ENCODE peak calls at places on chromosomes 6 and 20, in eight cellular contexts. S is neuronal stem cell; R is heart left ventricle; X is activated T-helper 1 cell treated with anti-CD3 and anti-CD28 coated beads, Interleukin-2, amount 50 U/mL, for 16 hours; P is SJSA1; L is T-helper 9 cell; Z is left lobe of liver; C is NCI-H510A treated with DMSO at 0.1 percent for 48 hours. K is an unnamed sample.

GRCh38 chr6:140078552-140079126 is 704.2 kb upstream of the CITED2 start:
- DNase-seq in S (no peak), R (peak), X (no peak), P (peak), L (no peak), Z (no peak), C (no peak), K (no peak)

GRCh38 chr6:45209762-45210161 is 118.4 kb upstream of the RUNX2 start:
- DNase-seq in S (no peak), R (no peak), X (no peak), P (no peak), L (no peak), Z (no peak), C (no peak), K (no peak)

GRCh38 chr20:50208085-50208491 is 17.5 kb downstream of the CEBPB start:
- DNase-seq in S (no peak), R (no peak), X (no peak), P (no peak), L (no peak), Z (no peak), C (no peak), K (no peak)

GRCh38 chr6:21101694-21102093 is 491.9 kb upstream of the SOX4 start:
- DNase-seq in S (no peak), R (no peak), X (no peak), P (no peak), L (no peak), Z (no peak), C (peak), K (no peak)

GRCh38 chr20:34042286-34042685 is 48.6 kb downstream of the RALY start:
- DNase-seq in S (no peak), R (peak), X (no peak), P (no peak), L (no peak), Z (no peak), C (peak), K (peak)

GRCh38 chr6:16759181-16759645 is 2.0 kb downstream of the ATXN1 start:
- DNase-seq in S (no peak), R (no peak), X (no peak), P (peak), L (no peak), Z (no peak), C (no peak), K (no peak)

GRCh38 chr6:169959129-169960002 is 207.9 kb downstream of the ERMARD start:
- DNase-seq in S (no peak), R (no peak), X (no peak), P (no peak), L (no peak), Z (peak), C (peak), K (peak)

GRCh38 chr6:137975058-137975940 is 108.2 kb downstream of the TNFAIP3 start:
- DNase-seq in S (no peak), R (no peak), X (no peak), P (peak), L (no peak), Z (no peak), C (no peak), K (no peak)

GRCh38 chr6:105981002-105981887 is 104.9 kb upstream of the PRDM1 start:
- DNase-seq in S (no peak), R (peak), X (peak), P (no peak), L (peak), Z (no peak), C (no peak), K (no peak)

GRCh38 chr20:52852695-52853094 is 119.5 kb upstream of the TSHZ2 start:
- DNase-seq in S (no peak), R (no peak), X (no peak), P (no peak), L (no peak), Z (peak), C (peak), K (no peak)

GRCh38 chr6:7532821-7533220 is 8.7 kb upstream of the DSP start:
- DNase-seq in S (no peak), R (no peak), X (no peak), P (no peak), L (no peak), Z (no peak), C (no peak), K (no peak)

GRCh38 chr6:134217110-134217509 is 100.8 kb downstream of the SGK1 start:
- DNase-seq in S (no peak), R (no peak), X (no peak), P (no peak), L (no peak), Z (no peak), C (no peak), K (no peak)

GRCh38 chr6:14270925-14271791 is 153.6 kb downstream of the CD83 start:
- DNase-seq in S (no peak), R (no peak), X (no peak), P (no peak), L (no peak), Z (no peak), C (no peak), K (no peak)

GRCh38 chr6:90719321-90720195 is 132.7 kb upstream of the MAP3K7 start:
- DNase-seq in S (no peak), R (no peak), X (no peak), P (no peak), L (no peak), Z (no peak), C (no peak), K (no peak)

GRCh38 chr6:34300332-34300751 is 51.5 kb upstream of the SMIM29 start:
- DNase-seq in S (no peak), R (no peak), X (no peak), P (no peak), L (no peak), Z (no peak), C (no peak), K (no peak)

GRCh38 chr6:168374541-168375071 is 55.0 kb upstream of the DACT2 start:
- DNase-seq in S (no peak), R (no peak), X (no peak), P (no peak), L (no peak), Z (no peak), C (no peak), K (no peak)

GRCh38 chr6:142746524-142746923 is 198.5 kb downstream of the HIVEP2 start:
- DNase-seq in S (peak), R (no peak), X (no peak), P (peak), L (peak), Z (no peak), C (no peak), K (peak)

GRCh38 chr6:151493495-151494234 is at the start of gene CCDC170:
- DNase-seq in S (peak), R (peak), X (no peak), P (peak), L (no peak), Z (peak), C (peak), K (no peak)

GRCh38 chr6:90311569-90311968 is 14.9 kb upstream of the BACH2 start:
- DNase-seq in S (no peak), R (no peak), X (no peak), P (no peak), L (no peak), Z (no peak), C (no peak), K (no peak)

GRCh38 chr6:125812394-125813231 is 21.9 kb downstream of the NCOA7 start:
- DNase-seq in S (no peak), R (no peak), X (no peak), P (peak), L (no peak), Z (no peak), C (no peak), K (no peak)

GRCh38 chr6:124670801-124671200 is 291.4 kb upstream of the RNF217 start:
- DNase-seq in S (no peak), R (no peak), X (no peak), P (no peak), L (no peak), Z (no peak), C (peak), K (peak)

GRCh38 chr6:107491791-107492674 is 2.1 kb downstream of the SOBP start:
- DNase-seq in S (no peak), R (peak), X (no peak), P (no peak), L (no peak), Z (peak), C (no peak), K (no peak)

GRCh38 chr20:56592211-56592610 is 36.9 kb upstream of the TFAP2C start:
- DNase-seq in S (no peak), R (no peak), X (no peak), P (no peak), L (no peak), Z (no peak), C (no peak), K (no peak)

GRCh38 chr6:85469276-85470022 is 19.6 kb downstream of the NT5E start:
- DNase-seq in S (no peak), R (no peak), X (no peak), P (no peak), L (no peak), Z (no peak), C (no peak), K (no peak)

GRCh38 chr20:33433465-33433864 is 10.1 kb downstream of the SNTA1 start:
- DNase-seq in S (no peak), R (peak), X (no peak), P (no peak), L (no peak), Z (no peak), C (no peak), K (no peak)

GRCh38 chr6:139330841-139331500 is 39.2 kb upstream of the TXLNB start:
- DNase-seq in S (no peak), R (no peak), X (no peak), P (no peak), L (no peak), Z (no peak), C (no peak), K (no peak)

GRCh38 chr6:27214126-27214601 is 33.3 kb upstream of the PRSS16 start:
- DNase-seq in S (no peak), R (no peak), X (no peak), P (no peak), L (no peak), Z (no peak), C (no peak), K (no peak)

GRCh38 chr20:34112600-34113061 is 588 bp upstream of the EIF2S2 start:
- DNase-seq in S (no peak), R (peak), X (peak), P (no peak), L (no peak), Z (no peak), C (peak), K (peak)

GRCh38 chr20:11906626-11907480 is 10.8 kb upstream of the BTBD3 start:
- DNase-seq in S (no peak), R (no peak), X (no peak), P (no peak), L (no peak), Z (no peak), C (peak), K (no peak)

GRCh38 chr6:68226460-68226859 is 408.6 kb upstream of the ADGRB3 start:
- DNase-seq in S (peak), R (no peak), X (no peak), P (no peak), L (no peak), Z (no peak), C (no peak), K (no peak)

K was measured in SHP77.